ENCODE peak calls at places on chromosomes 4 and X, in four cellular contexts. M, Y, T and B are unnamed samples.
A peak's percentile ranks its signal among the peaks of the same experiment; 100 is the strongest.

GRCh38 chrX:53234484-53234883 is 9.5 kb upstream of the KDM5C start:
- DNase-seq in T (no peak), M (no peak), Y (no peak), B (no peak)

GRCh38 chr4:39255916-39256315 is 73.6 kb downstream of the WDR19 start:
- DNase-seq in Y (no peak), M (no peak), T (no peak), B (no peak)

GRCh38 chr4:126954537-126955291 is 678.0 kb upstream of the INTU start:
- DNase-seq in Y (no peak), M (no peak), T (no peak), B (no peak)

GRCh38 chr4:118682928-118683327 is 2.3 kb upstream of the METTL14 start:
- DNase-seq in M (no peak), Y (peak; percentile 55), T (peak; percentile 39), B (peak; percentile 45)

GRCh38 chrX:106952988-106953387 is 32.8 kb downstream of the CLDN2 start:
- DNase-seq in Y (peak; percentile 44), T (peak; percentile 33), M (no peak), B (peak; percentile 19)

GRCh38 chr4:7967501-7968261 is 28.0 kb upstream of the AFAP1 start:
- DNase-seq in Y (peak; percentile 53), T (peak; percentile 30), M (no peak), B (peak; percentile 57)

GRCh38 chrX:149074429-149074828 is 430.7 kb downstream of the IDS start:
- DNase-seq in M (no peak), Y (peak; percentile 48), T (peak; percentile 32), B (peak; percentile 10)

GRCh38 chrX:134580947-134581346 is 77.3 kb downstream of the PLAC1 start:
- DNase-seq in T (no peak), Y (peak; percentile 34), M (no peak), B (peak; percentile 23)

DNA sequence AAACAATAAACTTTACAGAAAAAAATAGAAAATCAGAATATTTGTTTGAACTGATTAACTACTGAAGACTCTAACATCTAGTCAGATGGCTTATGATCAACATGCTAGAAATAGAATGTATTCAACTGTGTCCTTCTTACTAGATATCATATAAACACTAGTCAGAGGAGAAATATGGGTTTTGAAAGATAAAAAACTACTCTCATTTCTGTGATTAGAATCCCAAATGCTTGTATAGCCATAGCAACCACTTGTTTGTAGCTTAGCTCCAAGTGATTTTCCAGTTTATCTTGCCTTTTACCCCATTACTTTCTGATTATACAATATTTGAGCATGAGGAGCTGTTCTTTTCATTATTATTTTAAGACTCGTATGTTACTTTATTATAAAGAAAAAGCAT is 31.2 kb downstream of the USP38 start:
- DNase-seq in T (no peak), M (no peak), Y (no peak), B (no peak)
- TF ChIP-seq CTCF in T (no peak), M (no peak), Y (no peak), B (no peak)

DNA sequence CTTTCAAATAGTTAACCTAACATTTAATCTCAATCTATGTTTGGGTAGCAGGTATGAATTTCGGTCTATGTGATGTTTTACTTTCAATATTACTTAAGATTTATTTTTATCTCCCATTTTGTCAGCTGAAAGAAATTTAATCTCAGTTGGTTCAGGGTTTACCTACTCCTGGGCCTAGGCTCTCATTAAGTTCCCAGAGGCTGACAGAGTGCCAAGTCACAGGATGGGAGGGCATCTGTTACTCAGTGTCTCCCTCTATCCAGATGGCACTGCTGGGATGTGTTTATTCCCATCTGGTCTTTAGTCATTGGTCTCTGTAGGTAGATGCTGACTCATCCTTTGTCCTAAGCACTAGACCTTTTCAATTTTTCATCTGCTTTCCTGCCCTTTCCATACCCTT is 129.4 kb upstream of the ARSJ start:
- DNase-seq in Y (peak; percentile 11), M (no peak), T (peak; percentile 69), B (peak; percentile 8)
- TF ChIP-seq CTCF in Y (no peak), M (no peak), T (no peak), B (no peak)

GRCh38 chr4:86810867-86811266 is 38.3 kb downstream of the SLC10A6 start:
- DNase-seq in T (no peak), Y (no peak), M (no peak), B (no peak)
- TF ChIP-seq CTCF in T (no peak), Y (no peak), M (no peak), B (no peak)

DNA sequence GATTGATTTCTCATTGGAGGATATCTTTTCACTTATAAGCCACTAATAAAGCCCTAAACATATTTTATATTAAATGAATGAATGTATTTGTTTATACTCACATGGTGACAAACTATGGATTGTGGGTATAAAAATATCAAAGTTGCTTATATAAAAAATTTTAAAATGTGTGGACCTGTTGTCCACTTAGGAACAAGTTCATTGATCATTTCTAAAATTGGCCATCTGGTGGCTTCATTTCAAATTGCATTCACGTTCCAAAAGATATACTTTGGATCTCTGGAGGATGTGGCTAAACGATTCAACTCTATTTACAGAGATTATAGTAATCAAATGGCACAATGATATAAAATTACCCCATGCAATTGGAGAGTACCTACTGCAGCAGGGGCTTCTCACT is 32.5 kb downstream of the FSTL5 start:
- DNase-seq in Y (no peak), T (peak; percentile 10), M (no peak), B (no peak)
- TF ChIP-seq CTCF in Y (no peak), T (peak; percentile 30), M (no peak), B (no peak)

DNA sequence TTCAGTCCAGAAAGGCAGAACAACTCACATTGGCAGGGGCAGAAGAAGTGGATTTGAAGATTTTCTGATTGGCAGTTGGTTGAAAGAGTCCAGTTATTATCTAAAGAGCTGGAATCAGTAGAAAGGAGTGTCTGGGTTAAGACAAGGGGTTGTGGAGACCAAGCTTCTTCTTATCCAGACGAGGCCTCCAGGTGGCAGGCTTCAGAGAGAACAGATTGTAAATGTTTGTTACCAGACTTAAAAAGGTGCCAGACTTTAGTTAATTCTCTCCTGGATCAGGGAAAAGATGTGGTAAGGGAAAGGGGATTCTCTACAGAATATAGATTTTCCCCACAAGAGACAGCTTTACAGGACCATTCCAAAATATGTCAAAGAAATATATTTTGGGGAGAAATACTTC is 36.7 kb upstream of the TLR3 start:
- DNase-seq in M (no peak), T (no peak), Y (no peak), B (no peak)
- TF ChIP-seq CTCF in M (peak; percentile 23), T (no peak), Y (no peak), B (peak; percentile 14)